ENCODE peak calls at places on chromosomes 5 and 9, in eight cellular contexts. Q is tibial artery; S is trophoblast cell; O is activated naive CD4-positive, alpha-beta T cell; X is hepatocyte; W is stimulated activated CD4-positive, alpha-beta T cell treated with anti-CD3 and anti-CD28 coated beads, Interleukin-12 subunit alpha, Interleukin-12 subunit beta, amount 100 ng/mL, for 4 hours; D is neural crest cell; M is glomerular endothelial cell. I is an unnamed sample.

GRCh38 chr9:120710110-120710981 is 3.9 kb downstream of the MEGF9 start:
- DNase-seq in Q (no peak), S (no peak), O (no peak), X (no peak), W (no peak), D (no peak), M (no peak), I (no peak)

GRCh38 chr5:6576861-6577501 is 55.9 kb downstream of the NSUN2 start:
- DNase-seq in Q (no peak), S (peak), O (no peak), X (peak), W (no peak), D (peak), M (peak), I (peak)

GRCh38 chr9:111301195-111301594 is 28.8 kb downstream of the OR2K2 start:
- DNase-seq in Q (no peak), S (no peak), O (no peak), X (peak), W (no peak), D (no peak), M (no peak), I (no peak)

GRCh38 chr5:145825751-145826180 is 9.4 kb downstream of the PRELID2 start:
- DNase-seq in Q (no peak), S (peak), O (no peak), X (peak), W (no peak), D (no peak), M (no peak), I (no peak)

GRCh38 chr5:174180639-174181038 is 135.1 kb downstream of the NSG2 start:
- DNase-seq in Q (no peak), S (no peak), O (no peak), X (no peak), W (no peak), D (no peak), M (no peak), I (no peak)

GRCh38 chr5:115657883-115658233 is 32.0 kb upstream of the TMED7 start:
- DNase-seq in Q (no peak), S (peak), O (no peak), X (no peak), W (no peak), D (no peak), M (no peak), I (peak)

GRCh38 chr5:52799983-52800393 is 12.3 kb downstream of the ITGA1 start:
- DNase-seq in Q (peak), S (peak), O (peak), X (peak), W (peak), D (peak), M (no peak), I (peak)

GRCh38 chr5:172115541-172115982 is 72.5 kb downstream of the STK10 start:
- DNase-seq in Q (no peak), S (no peak), O (no peak), X (no peak), W (no peak), D (no peak), M (no peak), I (no peak)

GRCh38 chr9:34985311-34985899 is 4.1 kb upstream of the DNAJB5 start:
- DNase-seq in Q (no peak), S (peak), O (no peak), X (peak), W (peak), D (peak), M (no peak), I (no peak)

GRCh38 chr5:58490397-58491072 is 700 bp upstream of the GAPT start:
- DNase-seq in Q (no peak), S (no peak), O (no peak), X (no peak), W (no peak), D (no peak), M (no peak), I (no peak)

GRCh38 chr5:125549322-125549871 is 803.0 kb upstream of the ZNF608 start:
- DNase-seq in Q (no peak), S (no peak), O (no peak), X (no peak), W (no peak), D (peak), M (peak), I (no peak)

GRCh38 chr5:9553561-9553960 is 7.7 kb upstream of the SEMA5A start:
- DNase-seq in Q (no peak), S (peak), O (no peak), X (peak), W (no peak), D (no peak), M (no peak), I (no peak)

GRCh38 chr9:128243486-128244415 is 32.1 kb downstream of the GOLGA2 start:
- DNase-seq in Q (peak), S (no peak), O (no peak), X (peak), W (no peak), D (no peak), M (no peak), I (no peak)

GRCh38 chr9:124381073-124381945 is 33.9 kb downstream of the PSMB7 start:
- DNase-seq in Q (no peak), S (no peak), O (no peak), X (no peak), W (no peak), D (no peak), M (no peak), I (no peak)

GRCh38 chr9:123069010-123069481 is 35.6 kb downstream of the GPR21 start:
- DNase-seq in Q (no peak), S (no peak), O (no peak), X (peak), W (no peak), D (no peak), M (no peak), I (no peak)

GRCh38 chr5:124790261-124790894 is 43.9 kb upstream of the ZNF608 start:
- DNase-seq in Q (no peak), S (no peak), O (no peak), X (peak), W (no peak), D (no peak), M (no peak), I (no peak)